ENCODE peak calls at places on chromosome 6, in eight cellular contexts. One of them, this sample, is unnamed.

GRCh38 chr6:36920546-36920945 is 34.0 kb upstream of the PI16 start:
- DNase-seq in tibial nerve: no peak
- DNase-seq in CD8-positive, alpha-beta memory T cell: no peak
- DNase-seq in lung microvascular endothelial cell: no peak
- DNase-seq in stimulated activated CD4-positive, alpha-beta T cell treated with anti-CD3 and anti-CD28 coated beads, Interleukin-2, amount 100 ng/mL, for 24 hours: no peak
- DNase-seq in GM23338: no peak
- DNase-seq in esophagus squamous epithelium: no peak
- DNase-seq in NT2/D1: no peak
- DNase-seq in this sample: no peak

GRCh38 chr6:129215916-129216525 is 333.1 kb downstream of the LAMA2 start:
- DNase-seq in CD8-positive, alpha-beta memory T cell: no peak
- DNase-seq in GM23338: no peak
- DNase-seq in stimulated activated CD4-positive, alpha-beta T cell treated with anti-CD3 and anti-CD28 coated beads, Interleukin-2, amount 100 ng/mL, for 24 hours: no peak
- DNase-seq in tibial nerve: no peak
- DNase-seq in lung microvascular endothelial cell: no peak
- DNase-seq in esophagus squamous epithelium: no peak
- DNase-seq in NT2/D1: no peak
- DNase-seq in this sample: no peak

GRCh38 chr6:141580988-141581387 is 551.7 kb upstream of the GJE1 start:
- DNase-seq in NT2/D1: no peak
- DNase-seq in tibial nerve: no peak
- DNase-seq in stimulated activated CD4-positive, alpha-beta T cell treated with anti-CD3 and anti-CD28 coated beads, Interleukin-2, amount 100 ng/mL, for 24 hours: no peak
- DNase-seq in CD8-positive, alpha-beta memory T cell: no peak
- DNase-seq in esophagus squamous epithelium: no peak
- DNase-seq in lung microvascular endothelial cell: no peak
- DNase-seq in GM23338: no peak
- DNase-seq in this sample: no peak

GRCh38 chr6:35552285-35552917 is 39.7 kb upstream of the TULP1 start:
- DNase-seq in CD8-positive, alpha-beta memory T cell: peak
- DNase-seq in GM23338: peak
- DNase-seq in NT2/D1: peak
- DNase-seq in lung microvascular endothelial cell: peak
- DNase-seq in esophagus squamous epithelium: no peak
- DNase-seq in tibial nerve: no peak
- DNase-seq in stimulated activated CD4-positive, alpha-beta T cell treated with anti-CD3 and anti-CD28 coated beads, Interleukin-2, amount 100 ng/mL, for 24 hours: peak
- DNase-seq in this sample: no peak

GRCh38 chr6:34174846-34175399 is 29.0 kb upstream of the GRM4 start:
- DNase-seq in stimulated activated CD4-positive, alpha-beta T cell treated with anti-CD3 and anti-CD28 coated beads, Interleukin-2, amount 100 ng/mL, for 24 hours: peak
- DNase-seq in GM23338: peak
- DNase-seq in esophagus squamous epithelium: no peak
- DNase-seq in NT2/D1: no peak
- DNase-seq in CD8-positive, alpha-beta memory T cell: no peak
- DNase-seq in lung microvascular endothelial cell: no peak
- DNase-seq in tibial nerve: no peak
- DNase-seq in this sample: no peak

GRCh38 chr6:108117427-108118358 is 43.2 kb upstream of the OSTM1 start:
- DNase-seq in stimulated activated CD4-positive, alpha-beta T cell treated with anti-CD3 and anti-CD28 coated beads, Interleukin-2, amount 100 ng/mL, for 24 hours: no peak
- DNase-seq in NT2/D1: no peak
- DNase-seq in CD8-positive, alpha-beta memory T cell: no peak
- DNase-seq in esophagus squamous epithelium: no peak
- DNase-seq in tibial nerve: no peak
- DNase-seq in lung microvascular endothelial cell: peak
- DNase-seq in GM23338: peak
- DNase-seq in this sample: peak

GRCh38 chr6:32666420-32667300 is at the start of gene HLA-DQB1:
- DNase-seq in esophagus squamous epithelium: no peak
- DNase-seq in stimulated activated CD4-positive, alpha-beta T cell treated with anti-CD3 and anti-CD28 coated beads, Interleukin-2, amount 100 ng/mL, for 24 hours: no peak
- DNase-seq in CD8-positive, alpha-beta memory T cell: no peak
- DNase-seq in lung microvascular endothelial cell: peak
- DNase-seq in tibial nerve: no peak
- DNase-seq in GM23338: peak
- DNase-seq in NT2/D1: no peak
- DNase-seq in this sample: peak

GRCh38 chr6:150273457-150274309 is 95.1 kb upstream of the IYD start:
- DNase-seq in GM23338: no peak
- DNase-seq in tibial nerve: no peak
- DNase-seq in stimulated activated CD4-positive, alpha-beta T cell treated with anti-CD3 and anti-CD28 coated beads, Interleukin-2, amount 100 ng/mL, for 24 hours: no peak
- DNase-seq in NT2/D1: no peak
- DNase-seq in esophagus squamous epithelium: no peak
- DNase-seq in CD8-positive, alpha-beta memory T cell: no peak
- DNase-seq in lung microvascular endothelial cell: no peak
- DNase-seq in this sample: peak

GRCh38 chr6:166244353-166245045 is 63.7 kb downstream of the PRR18 start:
- DNase-seq in stimulated activated CD4-positive, alpha-beta T cell treated with anti-CD3 and anti-CD28 coated beads, Interleukin-2, amount 100 ng/mL, for 24 hours: peak
- DNase-seq in tibial nerve: no peak
- DNase-seq in CD8-positive, alpha-beta memory T cell: no peak
- DNase-seq in lung microvascular endothelial cell: no peak
- DNase-seq in NT2/D1: no peak
- DNase-seq in esophagus squamous epithelium: no peak
- DNase-seq in GM23338: no peak
- DNase-seq in this sample: no peak

GRCh38 chr6:118680452-118681095 is 29.2 kb upstream of the CEP85L start:
- DNase-seq in CD8-positive, alpha-beta memory T cell: no peak
- DNase-seq in stimulated activated CD4-positive, alpha-beta T cell treated with anti-CD3 and anti-CD28 coated beads, Interleukin-2, amount 100 ng/mL, for 24 hours: no peak
- DNase-seq in tibial nerve: no peak
- DNase-seq in GM23338: no peak
- DNase-seq in lung microvascular endothelial cell: no peak
- DNase-seq in NT2/D1: no peak
- DNase-seq in esophagus squamous epithelium: no peak
- DNase-seq in this sample: no peak